ENCODE peak calls at places on chromosomes 1 and 21, in ten cellular contexts. W is NCI-H1417 treated with DMSO at 0.1 percent for 48 hours; Q is C1 segment of cervical spinal cord; Z is Jurkat, Clone E6-1; R is RPMI7951; O is D341Med; V is SHP77; T is stimulated activated naive CD8-positive, alpha-beta T cell treated with anti-CD3 and anti-CD28 coated beads, Interleukin-15, Interleukin-2, amounts not matched to agents 100 U/mL and 50 U/mL, for 24 hours; M is NCI-H748 treated with DMSO at 0.1 percent for 48 hours; H is AG04450. B is an unnamed sample.
A peak's percentile ranks its signal among the peaks of the same experiment; 100 is the strongest.

GRCh38 chr1:147586412-147586811 is 45.1 kb downstream of the BCL9 start:
- DNase-seq in W (no peak), Q (no peak), Z (no peak), R (no peak), O (no peak), V (no peak), T (no peak), M (no peak), H (no peak), B (no peak)

GRCh38 chr1:29645586-29645985 is 409.3 kb downstream of the PTPRU start:
- DNase-seq in W (no peak), Q (no peak), Z (no peak), R (no peak), O (peak; percentile 5), V (no peak), T (no peak), M (no peak), H (no peak), B (peak; percentile 15)

GRCh38 chr1:71634159-71634558 is 553.3 kb upstream of the ZRANB2 start:
- DNase-seq in W (peak; percentile 17), Q (no peak), Z (no peak), R (no peak), O (no peak), V (no peak), T (no peak), M (peak; percentile 63), H (no peak), B (no peak)

GRCh38 chr1:63790989-63791388 is 17.2 kb downstream of the ROR1 start:
- DNase-seq in W (no peak), Q (no peak), Z (no peak), R (no peak), O (no peak), V (no peak), T (no peak), M (no peak), H (no peak), B (no peak)

GRCh38 chr1:164707868-164708331 is 148.9 kb downstream of the PBX1 start:
- DNase-seq in W (no peak), Q (no peak), Z (no peak), R (peak; percentile 80), O (no peak), V (no peak), T (no peak), M (no peak), H (no peak), B (no peak)

GRCh38 chr1:176754663-176755062 is 291.7 kb downstream of the PAPPA2 start:
- DNase-seq in W (no peak), Q (no peak), Z (no peak), R (no peak), O (no peak), V (no peak), T (no peak), M (no peak), H (no peak), B (no peak)

GRCh38 chr1:205444931-205445652 is 10.8 kb downstream of the BLACAT1 start:
- DNase-seq in W (no peak), Q (no peak), Z (no peak), R (no peak), O (peak; percentile 93), V (peak; percentile 68), T (no peak), M (peak; percentile 13), H (no peak), B (no peak)

GRCh38 chr1:43522776-43523480 is 7.8 kb upstream of the PTPRF start:
- DNase-seq in W (no peak), Q (no peak), Z (no peak), R (peak; percentile 85), O (no peak), V (peak; percentile 56), T (no peak), M (no peak), H (peak; percentile 44), B (no peak)

GRCh38 chr1:230977781-230978490 is 725 bp downstream of the TTC13 start:
- DNase-seq in W (no peak), Q (no peak), Z (peak; percentile 28), R (peak; percentile 15), O (peak; percentile 81), V (no peak), T (peak; percentile 53), M (peak; percentile 19), H (no peak), B (no peak)

GRCh38 chr1:4600615-4601460 is 53.6 kb upstream of the AJAP1 start:
- DNase-seq in W (no peak), Q (no peak), Z (no peak), R (no peak), O (no peak), V (no peak), T (no peak), M (no peak), H (no peak), B (no peak)

GRCh38 chr1:58895559-58896135 is 111.8 kb upstream of the JUN start:
- DNase-seq in W (no peak), Q (no peak), Z (no peak), R (peak; percentile 57), O (no peak), V (no peak), T (no peak), M (no peak), H (no peak), B (no peak)

GRCh38 chr21:30194701-30195299 is 21.1 kb downstream of the CLDN8 start:
- DNase-seq in W (peak; percentile 39), Q (no peak), Z (peak; percentile 58), R (peak; percentile 6), O (peak; percentile 42), V (peak; percentile 69), T (peak; percentile 5), M (no peak), H (no peak), B (no peak)